ENCODE peak calls at places on chromosome 11, in six cellular contexts. One of them, this sample, is unnamed.

GRCh38 chr11:69273571-69273970 is 20.4 kb upstream of the MYEOV start:
- DNase-seq in ureter: no peak
- DNase-seq in stimulated activated CD8-positive, alpha-beta memory T cell treated with anti-CD3 and anti-CD28 coated beads, Interleukin-15, amount 100 ng/mL, for 1 hour: no peak
- DNase-seq in body of pancreas: no peak
- DNase-seq in CD8-positive, alpha-beta T cell: no peak
- DNase-seq in ovary: no peak
- DNase-seq in this sample: no peak

GRCh38 chr11:38543311-38543710 is 1945.3 kb upstream of the RAG2 start:
- DNase-seq in body of pancreas: no peak
- DNase-seq in stimulated activated CD8-positive, alpha-beta memory T cell treated with anti-CD3 and anti-CD28 coated beads, Interleukin-15, amount 100 ng/mL, for 1 hour: no peak
- DNase-seq in ovary: no peak
- DNase-seq in ureter: no peak
- DNase-seq in CD8-positive, alpha-beta T cell: no peak
- DNase-seq in this sample: peak

GRCh38 chr11:92322225-92322624 is 97.6 kb downstream of the FAT3 start:
- DNase-seq in stimulated activated CD8-positive, alpha-beta memory T cell treated with anti-CD3 and anti-CD28 coated beads, Interleukin-15, amount 100 ng/mL, for 1 hour: no peak
- DNase-seq in body of pancreas: no peak
- DNase-seq in ureter: no peak
- DNase-seq in ovary: no peak
- DNase-seq in CD8-positive, alpha-beta T cell: no peak
- DNase-seq in this sample: peak

GRCh38 chr11:69295995-69296889 is 2.3 kb downstream of the MYEOV start:
- DNase-seq in body of pancreas: peak
- DNase-seq in ureter: no peak
- DNase-seq in stimulated activated CD8-positive, alpha-beta memory T cell treated with anti-CD3 and anti-CD28 coated beads, Interleukin-15, amount 100 ng/mL, for 1 hour: no peak
- DNase-seq in ovary: no peak
- DNase-seq in CD8-positive, alpha-beta T cell: no peak
- DNase-seq in this sample: peak

GRCh38 chr11:61795459-61795858 is 2.7 kb downstream of the FEN1 start:
- DNase-seq in ovary: no peak
- DNase-seq in CD8-positive, alpha-beta T cell: no peak
- DNase-seq in body of pancreas: no peak
- DNase-seq in ureter: no peak
- DNase-seq in stimulated activated CD8-positive, alpha-beta memory T cell treated with anti-CD3 and anti-CD28 coated beads, Interleukin-15, amount 100 ng/mL, for 1 hour: no peak
- DNase-seq in this sample: no peak

GRCh38 chr11:92104349-92104748 is 120.3 kb upstream of the FAT3 start:
- DNase-seq in ureter: no peak
- DNase-seq in stimulated activated CD8-positive, alpha-beta memory T cell treated with anti-CD3 and anti-CD28 coated beads, Interleukin-15, amount 100 ng/mL, for 1 hour: no peak
- DNase-seq in CD8-positive, alpha-beta T cell: no peak
- DNase-seq in ovary: no peak
- DNase-seq in body of pancreas: no peak
- DNase-seq in this sample: no peak

GRCh38 chr11:73114835-73115220 is 27.3 kb downstream of the FCHSD2 start:
- DNase-seq in CD8-positive, alpha-beta T cell: no peak
- DNase-seq in stimulated activated CD8-positive, alpha-beta memory T cell treated with anti-CD3 and anti-CD28 coated beads, Interleukin-15, amount 100 ng/mL, for 1 hour: no peak
- DNase-seq in ovary: no peak
- DNase-seq in ureter: no peak
- DNase-seq in body of pancreas: no peak
- DNase-seq in this sample: peak

GRCh38 chr11:61911701-61912529 is 5.5 kb downstream of the RAB3IL1 start:
- DNase-seq in stimulated activated CD8-positive, alpha-beta memory T cell treated with anti-CD3 and anti-CD28 coated beads, Interleukin-15, amount 100 ng/mL, for 1 hour: no peak
- DNase-seq in ureter: no peak
- DNase-seq in CD8-positive, alpha-beta T cell: no peak
- DNase-seq in body of pancreas: no peak
- DNase-seq in ovary: peak
- DNase-seq in this sample: no peak

GRCh38 chr11:8932564-8933180 is at the start of gene C11orf16:
- DNase-seq in body of pancreas: no peak
- DNase-seq in ureter: no peak
- DNase-seq in stimulated activated CD8-positive, alpha-beta memory T cell treated with anti-CD3 and anti-CD28 coated beads, Interleukin-15, amount 100 ng/mL, for 1 hour: no peak
- DNase-seq in CD8-positive, alpha-beta T cell: no peak
- DNase-seq in ovary: no peak
- DNase-seq in this sample: no peak

GRCh38 chr11:119567667-119568582 is 145.0 kb upstream of the THY1 start:
- DNase-seq in ureter: no peak
- DNase-seq in ovary: no peak
- DNase-seq in CD8-positive, alpha-beta T cell: no peak
- DNase-seq in body of pancreas: peak
- DNase-seq in stimulated activated CD8-positive, alpha-beta memory T cell treated with anti-CD3 and anti-CD28 coated beads, Interleukin-15, amount 100 ng/mL, for 1 hour: no peak
- DNase-seq in this sample: peak

GRCh38 chr11:78560826-78561484 is 13.7 kb downstream of the NARS2 start:
- DNase-seq in stimulated activated CD8-positive, alpha-beta memory T cell treated with anti-CD3 and anti-CD28 coated beads, Interleukin-15, amount 100 ng/mL, for 1 hour: no peak
- DNase-seq in body of pancreas: no peak
- DNase-seq in ureter: no peak
- DNase-seq in CD8-positive, alpha-beta T cell: no peak
- DNase-seq in ovary: no peak
- DNase-seq in this sample: no peak

GRCh38 chr11:2072551-2073261 is 66.5 kb downstream of the IGF2 start:
- DNase-seq in body of pancreas: no peak
- DNase-seq in ovary: no peak
- DNase-seq in ureter: no peak
- DNase-seq in CD8-positive, alpha-beta T cell: no peak
- DNase-seq in stimulated activated CD8-positive, alpha-beta memory T cell treated with anti-CD3 and anti-CD28 coated beads, Interleukin-15, amount 100 ng/mL, for 1 hour: no peak
- DNase-seq in this sample: no peak

GRCh38 chr11:61551630-61552029 is 29.2 kb downstream of the SYT7 start:
- DNase-seq in stimulated activated CD8-positive, alpha-beta memory T cell treated with anti-CD3 and anti-CD28 coated beads, Interleukin-15, amount 100 ng/mL, for 1 hour: no peak
- DNase-seq in ureter: no peak
- DNase-seq in body of pancreas: peak
- DNase-seq in CD8-positive, alpha-beta T cell: no peak
- DNase-seq in ovary: no peak
- DNase-seq in this sample: peak

GRCh38 chr11:120774591-120775386 is 249.1 kb upstream of the TBCEL start:
- DNase-seq in stimulated activated CD8-positive, alpha-beta memory T cell treated with anti-CD3 and anti-CD28 coated beads, Interleukin-15, amount 100 ng/mL, for 1 hour: no peak
- DNase-seq in body of pancreas: no peak
- DNase-seq in CD8-positive, alpha-beta T cell: no peak
- DNase-seq in ureter: no peak
- DNase-seq in ovary: no peak
- DNase-seq in this sample: no peak

GRCh38 chr11:57124912-57125311 is 56.8 kb upstream of the LRRC55 start:
- DNase-seq in stimulated activated CD8-positive, alpha-beta memory T cell treated with anti-CD3 and anti-CD28 coated beads, Interleukin-15, amount 100 ng/mL, for 1 hour: no peak
- DNase-seq in ureter: no peak
- DNase-seq in CD8-positive, alpha-beta T cell: no peak
- DNase-seq in body of pancreas: no peak
- DNase-seq in ovary: no peak
- DNase-seq in this sample: no peak

GRCh38 chr11:35324981-35325380 is 94.4 kb downstream of the SLC1A2 start:
- DNase-seq in CD8-positive, alpha-beta T cell: no peak
- DNase-seq in body of pancreas: no peak
- DNase-seq in stimulated activated CD8-positive, alpha-beta memory T cell treated with anti-CD3 and anti-CD28 coated beads, Interleukin-15, amount 100 ng/mL, for 1 hour: no peak
- DNase-seq in ovary: no peak
- DNase-seq in ureter: no peak
- DNase-seq in this sample: peak

GRCh38 chr11:94272738-94273313 is 31.6 kb upstream of the IZUMO1R start:
- DNase-seq in CD8-positive, alpha-beta T cell: no peak
- DNase-seq in stimulated activated CD8-positive, alpha-beta memory T cell treated with anti-CD3 and anti-CD28 coated beads, Interleukin-15, amount 100 ng/mL, for 1 hour: no peak
- DNase-seq in ovary: peak
- DNase-seq in body of pancreas: no peak
- DNase-seq in ureter: no peak
- DNase-seq in this sample: no peak

GRCh38 chr11:92892769-92893168 is 76.7 kb upstream of the MTNR1B start:
- DNase-seq in ureter: no peak
- DNase-seq in CD8-positive, alpha-beta T cell: no peak
- DNase-seq in body of pancreas: no peak
- DNase-seq in ovary: no peak
- DNase-seq in stimulated activated CD8-positive, alpha-beta memory T cell treated with anti-CD3 and anti-CD28 coated beads, Interleukin-15, amount 100 ng/mL, for 1 hour: no peak
- DNase-seq in this sample: no peak

GRCh38 chr11:60974726-60975125 is 3.2 kb downstream of the CD6 start:
- DNase-seq in ureter: no peak
- DNase-seq in body of pancreas: no peak
- DNase-seq in stimulated activated CD8-positive, alpha-beta memory T cell treated with anti-CD3 and anti-CD28 coated beads, Interleukin-15, amount 100 ng/mL, for 1 hour: no peak
- DNase-seq in CD8-positive, alpha-beta T cell: no peak
- DNase-seq in ovary: no peak
- DNase-seq in this sample: no peak

GRCh38 chr11:58900479-58901420 is 38.5 kb upstream of the GLYATL1 start:
- DNase-seq in body of pancreas: peak
- DNase-seq in ureter: peak
- DNase-seq in CD8-positive, alpha-beta T cell: no peak
- DNase-seq in ovary: no peak
- DNase-seq in stimulated activated CD8-positive, alpha-beta memory T cell treated with anti-CD3 and anti-CD28 coated beads, Interleukin-15, amount 100 ng/mL, for 1 hour: no peak
- DNase-seq in this sample: peak

GRCh38 chr11:9747816-9748215 is 83.9 kb downstream of the SWAP70 start:
- DNase-seq in stimulated activated CD8-positive, alpha-beta memory T cell treated with anti-CD3 and anti-CD28 coated beads, Interleukin-15, amount 100 ng/mL, for 1 hour: no peak
- DNase-seq in ureter: no peak
- DNase-seq in body of pancreas: no peak
- DNase-seq in CD8-positive, alpha-beta T cell: no peak
- DNase-seq in ovary: no peak
- DNase-seq in this sample: no peak

GRCh38 chr11:3120071-3120792 is 44.9 kb downstream of the OSBPL5 start:
- DNase-seq in ovary: peak
- DNase-seq in ureter: no peak
- DNase-seq in body of pancreas: peak
- DNase-seq in stimulated activated CD8-positive, alpha-beta memory T cell treated with anti-CD3 and anti-CD28 coated beads, Interleukin-15, amount 100 ng/mL, for 1 hour: no peak
- DNase-seq in CD8-positive, alpha-beta T cell: no peak
- DNase-seq in this sample: no peak

GRCh38 chr11:45885274-45885920 is at the start of gene MAPK8IP1:
- DNase-seq in ureter: no peak
- DNase-seq in ovary: no peak
- DNase-seq in body of pancreas: peak
- DNase-seq in CD8-positive, alpha-beta T cell: peak
- DNase-seq in stimulated activated CD8-positive, alpha-beta memory T cell treated with anti-CD3 and anti-CD28 coated beads, Interleukin-15, amount 100 ng/mL, for 1 hour: no peak
- DNase-seq in this sample: peak

GRCh38 chr11:66290332-66290629 is 1.3 kb upstream of the YIF1A start:
- DNase-seq in stimulated activated CD8-positive, alpha-beta memory T cell treated with anti-CD3 and anti-CD28 coated beads, Interleukin-15, amount 100 ng/mL, for 1 hour: no peak
- DNase-seq in ovary: peak
- DNase-seq in ureter: no peak
- DNase-seq in CD8-positive, alpha-beta T cell: no peak
- DNase-seq in body of pancreas: no peak
- DNase-seq in this sample: no peak

GRCh38 chr11:128599729-128600128 is 12.4 kb upstream of the ETS1 start:
- DNase-seq in CD8-positive, alpha-beta T cell: no peak
- DNase-seq in ureter: no peak
- DNase-seq in stimulated activated CD8-positive, alpha-beta memory T cell treated with anti-CD3 and anti-CD28 coated beads, Interleukin-15, amount 100 ng/mL, for 1 hour: no peak
- DNase-seq in ovary: no peak
- DNase-seq in body of pancreas: no peak
- DNase-seq in this sample: peak

GRCh38 chr11:2740275-2740940 is 40.6 kb upstream of the KCNQ1OT1 start:
- DNase-seq in body of pancreas: no peak
- DNase-seq in CD8-positive, alpha-beta T cell: no peak
- DNase-seq in ureter: no peak
- DNase-seq in stimulated activated CD8-positive, alpha-beta memory T cell treated with anti-CD3 and anti-CD28 coated beads, Interleukin-15, amount 100 ng/mL, for 1 hour: no peak
- DNase-seq in ovary: no peak
- DNase-seq in this sample: no peak

This sample was measured in epithelial cell of esophagus.